ENCODE peak calls at places on chromosomes 1 and 21, in four cellular contexts. J, B, W and Q are unnamed samples.

GRCh38 chr1:184222561-184223157 is 164.2 kb upstream of the C1orf21 start:
- DNase-seq in J (peak), B (peak), W (no peak), Q (no peak)

GRCh38 chr21:23968722-23969647 is 1638.3 kb downstream of the MRPL39 start:
- DNase-seq in J (peak), B (peak), W (peak), Q (no peak)

GRCh38 chr1:117815926-117816325 is 113.5 kb downstream of the GDAP2 start:
- DNase-seq in J (peak), B (no peak), W (no peak), Q (no peak)

GRCh38 chr1:160629286-160630210 is 17.3 kb downstream of the SLAMF1 start:
- DNase-seq in J (no peak), B (peak), W (no peak), Q (no peak)

GRCh38 chr1:210448293-210448892 is 119.7 kb downstream of the HHAT start:
- DNase-seq in J (no peak), B (no peak), W (peak), Q (no peak)

GRCh38 chr1:185837711-185838110 is 103.5 kb downstream of the HMCN1 start:
- DNase-seq in J (no peak), B (no peak), W (no peak), Q (no peak)

GRCh38 chr1:40438391-40439015 is 11.8 kb upstream of the ZFP69B start:
- DNase-seq in J (no peak), B (no peak), W (peak), Q (no peak)

GRCh38 chr1:150562384-150563339 is 13.5 kb downstream of the ADAMTSL4 start:
- DNase-seq in J (peak), B (peak), W (no peak), Q (no peak)

GRCh38 chr1:222592171-222592570 is 2.4 kb upstream of the TAF1A start:
- DNase-seq in J (no peak), B (no peak), W (no peak), Q (peak)

GRCh38 chr21:34335316-34335715 is 28.5 kb upstream of the KCNE2 start:
- DNase-seq in J (no peak), B (no peak), W (peak), Q (no peak)

GRCh38 chr1:208027861-208028260 is 116.9 kb upstream of the CD34 start:
- DNase-seq in J (no peak), B (no peak), W (no peak), Q (no peak)

GRCh38 chr1:3929122-3929521 is 29.1 kb upstream of the C1orf174 start:
- DNase-seq in J (no peak), B (no peak), W (no peak), Q (no peak)